ENCODE peak calls at places on chromosomes 4 and X, in eight cellular contexts. J, U, C, T, N, Z, P and D are unnamed samples.

GRCh38 chrX:33183366-33183765 is 28.0 kb downstream of the DMD start:
- DNase-seq in T (peak), U (no peak), N (no peak), P (no peak), Z (no peak), J (no peak), C (no peak), D (no peak)

GRCh38 chr4:153541426-153542096 is 75.4 kb downstream of the TMEM131L start:
- DNase-seq in T (peak), Z (no peak), U (no peak), P (peak), C (no peak), J (peak), N (peak), D (peak)

GRCh38 chr4:13246107-13246506 is 238.0 kb downstream of the RAB28 start:
- DNase-seq in J (no peak), P (no peak), N (no peak), C (no peak), Z (no peak), U (no peak), T (no peak), D (no peak)

GRCh38 chrX:24231169-24231568 is 81.6 kb downstream of the ZFX start:
- DNase-seq in P (peak), T (peak), U (no peak), J (peak), Z (no peak), N (no peak), C (no peak), D (peak)

GRCh38 chr4:23023121-23023520 is 330.4 kb downstream of the GBA3 start:
- DNase-seq in P (no peak), Z (no peak), U (no peak), T (no peak), N (no peak), C (no peak), J (no peak), D (no peak)

GRCh38 chrX:45126158-45126557 is 74.5 kb downstream of the DIPK2B start:
- DNase-seq in Z (no peak), C (no peak), U (no peak), P (no peak), J (no peak), T (peak), N (no peak), D (no peak)

GRCh38 chrX:11461181-11462001 is 168.2 kb downstream of the AMELX start:
- DNase-seq in Z (no peak), U (no peak), T (peak), P (no peak), J (no peak), C (no peak), N (no peak), D (no peak)

GRCh38 chrX:15475486-15475885 is 17.6 kb downstream of the PIR start:
- DNase-seq in P (no peak), C (no peak), N (no peak), Z (no peak), J (no peak), U (no peak), T (no peak), D (no peak)

GRCh38 chrX:15451913-15452312 is 41.2 kb downstream of the PIR start:
- DNase-seq in C (no peak), N (no peak), Z (no peak), U (no peak), T (peak), P (peak), J (peak), D (peak)

GRCh38 chrX:9593756-9594155 is 128.9 kb downstream of the TBL1X start:
- DNase-seq in J (no peak), P (no peak), T (no peak), C (no peak), U (no peak), Z (no peak), N (no peak), D (no peak)

GRCh38 chr4:149845643-149846208 is 30.1 kb upstream of the IQCM start:
- DNase-seq in C (no peak), Z (no peak), N (no peak), T (no peak), U (no peak), P (no peak), J (peak), D (no peak)

GRCh38 chr4:119103263-119103662 is 32.4 kb upstream of the MYOZ2 start:
- DNase-seq in J (peak), T (peak), Z (no peak), U (no peak), N (no peak), P (peak), C (no peak), D (peak)

GRCh38 chrX:9775930-9776329 is 10.3 kb upstream of the GPR143 start:
- DNase-seq in Z (no peak), U (no peak), J (no peak), C (no peak), N (no peak), T (no peak), P (no peak), D (no peak)

GRCh38 chr4:101208171-101208570 is 139.2 kb downstream of the PPP3CA start:
- DNase-seq in C (no peak), N (no peak), U (no peak), Z (no peak), J (no peak), P (no peak), T (no peak), D (no peak)

GRCh38 chrX:112147206-112147605 is 64.6 kb upstream of the TRPC5 start:
- DNase-seq in P (no peak), N (no peak), C (no peak), U (no peak), J (peak), Z (no peak), T (peak), D (no peak)

GRCh38 chrX:12702509-12703091 is 88.6 kb upstream of the PRPS2 start:
- DNase-seq in U (no peak), J (peak), Z (no peak), C (no peak), P (no peak), T (peak), N (peak), D (peak)